ENCODE peak calls at places on chromosomes 7 and 10, in five cellular contexts. R is HCT116, V is K562, P is HepG2, I is GM12878. Z is an unnamed sample.

GRCh38 chr7:81161459-81162075 is 242.7 kb upstream of the SEMA3C start:
- DNase-seq in R (peak; percentile 75), V (peak; percentile 40), P (peak; percentile 65), I (no peak), Z (peak; percentile 50)

GRCh38 chr10:33536508-33536907 is 202.0 kb upstream of the NRP1 start:
- DNase-seq in R (no peak), V (no peak), P (no peak), I (no peak), Z (no peak)

GRCh38 chr10:31028076-31028475 is 3.6 kb downstream of the ZNF438 start:
- DNase-seq in R (no peak), V (no peak), P (no peak), I (no peak), Z (no peak)

GRCh38 chr7:27689045-27689877 is 26.6 kb upstream of the HIBADH start:
- DNase-seq in R (no peak), V (no peak), P (peak; percentile 35), I (no peak), Z (no peak)

GRCh38 chr7:34187908-34188307 is 282.6 kb downstream of the BMPER start:
- DNase-seq in R (no peak), V (no peak), P (no peak), I (no peak), Z (no peak)

GRCh38 chr7:4185136-4185535 is 497.0 kb upstream of the FOXK1 start:
- DNase-seq in R (no peak), V (no peak), P (no peak), I (no peak), Z (no peak)

GRCh38 chr10:104122273-104123107 is 519 bp downstream of the SFR1 start:
- DNase-seq in R (no peak), V (no peak), P (no peak), I (no peak), Z (no peak)

GRCh38 chr10:310976-311639 is 175.9 kb downstream of the ZMYND11 start:
- DNase-seq in R (no peak), V (no peak), P (no peak), I (no peak), Z (no peak)

GRCh38 chr10:59968705-59969104 is 62.3 kb upstream of the CCDC6 start:
- DNase-seq in R (no peak), V (no peak), P (no peak), I (no peak), Z (no peak)

GRCh38 chr7:32680259-32681173 is 185.2 kb downstream of the AVL9 start:
- DNase-seq in R (no peak), V (no peak), P (no peak), I (no peak), Z (no peak)

GRCh38 chr10:17077251-17077904 is 52.2 kb downstream of the CUBN start:
- DNase-seq in R (no peak), V (no peak), P (no peak), I (no peak), Z (no peak)

DNA sequence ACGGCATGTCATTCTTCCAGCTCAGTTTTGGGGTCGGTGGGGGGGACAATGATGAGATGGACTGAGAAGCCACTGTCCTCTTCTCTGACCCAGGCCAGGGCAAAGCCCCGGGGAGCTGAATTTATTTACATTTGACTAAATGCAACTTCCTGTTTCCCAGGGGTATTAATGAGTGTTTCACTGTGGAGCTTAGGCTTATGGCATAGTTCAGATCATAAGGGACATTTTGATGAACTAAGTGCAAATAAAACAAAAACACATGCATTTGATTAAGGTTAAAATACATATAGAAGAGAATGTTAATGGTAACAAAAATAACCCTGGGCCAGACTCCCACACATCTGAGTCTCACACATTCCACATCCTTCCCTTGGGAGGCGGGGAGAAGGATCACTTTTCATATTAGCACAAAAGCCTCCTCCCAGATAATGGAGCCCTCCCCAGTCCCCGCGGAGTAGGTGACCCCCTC is 320.6 kb downstream of the FRMD4A start:
- DNase-seq in R (no peak), V (no peak), P (no peak), I (no peak), Z (no peak)
- H3K4me3 ChIP-seq in R (no peak overlapping the region), V (no peak overlapping the region), P (no peak overlapping the region), I (no peak overlapping the region), Z (no peak overlapping the region)

GRCh38 chr10:71025535-71025934 is 137.2 kb upstream of the PCBD1 start:
- DNase-seq in R (no peak), V (peak; percentile 29), P (no peak), I (no peak), Z (no peak)
- TF ChIP-seq REST in R (no peak), V (no peak), P (no peak), I (no peak), Z (no peak)

GRCh38 chr10:18144928-18145327 is 4.7 kb downstream of the CACNB2 start:
- DNase-seq in R (no peak), V (no peak), P (no peak), I (no peak), Z (no peak)

GRCh38 chr10:18140149-18140956 is at the start of gene CACNB2:
- DNase-seq in R (no peak), V (no peak), P (peak; percentile 10), I (no peak), Z (no peak)

GRCh38 chr10:18137111-18137510 is 3.1 kb upstream of the CACNB2 start:
- DNase-seq in R (no peak), V (no peak), P (no peak), I (no peak), Z (no peak)

GRCh38 chr10:18142151-18142550 is 1.9 kb downstream of the CACNB2 start:
- DNase-seq in R (no peak), V (no peak), P (no peak), I (no peak), Z (no peak)

DNA sequence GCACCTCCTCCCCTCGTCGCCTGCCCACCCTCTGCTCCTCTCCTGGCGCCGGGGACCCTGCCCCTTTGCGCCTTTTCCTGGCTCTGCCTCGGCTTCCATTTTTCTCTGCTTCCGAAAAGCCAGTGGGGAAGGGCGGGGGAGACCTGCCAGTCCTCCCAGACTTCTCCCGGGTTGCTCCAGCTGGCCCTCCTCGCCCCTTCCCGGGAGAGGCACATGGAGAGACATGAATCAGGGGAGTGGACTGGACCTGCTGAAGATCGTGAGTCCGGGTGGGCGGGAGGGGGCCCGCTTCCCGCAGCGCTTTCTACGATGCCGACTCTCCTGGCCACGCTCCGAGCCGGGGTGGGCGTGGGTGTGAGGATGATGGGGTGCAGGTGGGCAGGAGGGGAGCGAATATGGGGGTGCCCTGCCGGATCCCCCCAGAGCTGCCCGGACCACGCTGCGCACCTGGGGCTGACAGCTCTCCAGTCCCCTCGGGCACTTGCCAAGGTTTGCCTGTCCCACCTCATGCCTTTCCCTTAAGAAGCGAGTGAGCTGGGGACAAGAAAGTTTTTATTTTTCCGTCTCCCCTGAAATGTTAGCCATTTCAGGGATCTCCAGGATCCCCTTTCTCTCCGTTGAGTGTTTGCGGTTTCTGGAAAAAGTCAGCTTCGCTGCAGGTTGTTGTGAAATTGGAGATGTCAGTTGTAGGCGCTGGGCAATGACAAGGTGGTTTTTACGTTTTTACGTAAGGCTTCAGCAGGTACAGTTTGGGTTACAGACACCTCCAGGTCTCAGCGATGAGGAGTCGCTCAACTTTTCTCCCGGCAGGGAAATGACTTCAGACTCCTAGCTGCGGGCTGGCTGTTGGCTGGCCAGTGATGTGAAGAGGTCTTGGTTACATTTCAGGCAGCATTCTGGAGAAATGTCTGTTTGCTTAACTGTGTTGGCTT is 999 bp downstream of the CACNB2 start:
- DNase-seq in R (no peak), V (no peak), P (no peak), I (no peak), Z (no peak)
- TF ChIP-seq POLR2AphosphoS5 in R (no peak), V (no peak), P (no peak), I (no peak), Z (no peak)

DNA sequence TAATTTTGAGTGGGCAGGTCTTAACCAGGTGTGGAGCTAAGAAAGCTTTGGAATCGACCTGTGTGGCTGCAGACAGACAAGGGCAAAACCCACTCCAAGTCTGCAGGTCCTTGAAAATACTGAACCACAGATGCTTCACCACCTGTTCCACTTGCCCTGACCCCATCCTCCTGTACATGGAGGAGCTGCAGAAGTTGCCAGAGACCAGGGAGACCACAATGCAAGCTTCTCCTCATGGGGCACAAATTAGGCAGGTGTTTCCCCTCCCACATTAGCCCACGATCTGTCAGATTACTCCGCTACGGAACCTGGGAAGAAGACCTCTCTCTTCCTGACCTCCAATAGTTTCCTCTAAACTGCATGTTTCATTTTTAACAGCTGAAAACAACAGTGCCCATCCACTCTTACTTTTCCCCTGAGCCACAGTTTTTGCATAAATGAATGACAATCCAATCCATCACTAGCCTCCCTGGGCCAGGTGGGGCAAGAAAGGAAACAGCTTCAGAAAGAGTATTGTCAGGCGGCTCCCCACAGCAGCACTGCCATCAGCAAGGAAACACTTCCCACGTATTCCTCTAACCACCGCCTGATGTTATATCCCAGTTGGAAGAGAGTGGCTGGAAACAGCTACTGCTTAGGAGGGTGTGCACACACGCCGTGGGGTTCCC is 141.6 kb downstream of the PRKAG2 start:
- DNase-seq in R (no peak), V (no peak), P (no peak), I (no peak), Z (no peak)
- H3K4me3 ChIP-seq in R (no peak overlapping the region), V (no peak overlapping the region), P (no peak overlapping the region), I (no peak overlapping the region), Z (no peak overlapping the region)

GRCh38 chr7:134478707-134479106 is 19.8 kb upstream of the AKR1B1 start:
- DNase-seq in R (no peak), V (no peak), P (no peak), I (no peak), Z (no peak)

GRCh38 chr7:134474902-134475301 is 16.0 kb upstream of the AKR1B1 start:
- DNase-seq in R (no peak), V (no peak), P (no peak), I (no peak), Z (no peak)

GRCh38 chr7:134473861-134474291 is 15.0 kb upstream of the AKR1B1 start:
- DNase-seq in R (no peak), V (no peak), P (no peak), I (no peak), Z (no peak)

GRCh38 chr7:134477954-134478353 is 19.1 kb upstream of the AKR1B1 start:
- DNase-seq in R (no peak), V (no peak), P (no peak), I (no peak), Z (no peak)

GRCh38 chr7:134476044-134476443 is 17.1 kb upstream of the AKR1B1 start:
- DNase-seq in R (no peak), V (no peak), P (no peak), I (no peak), Z (no peak)
- TF ChIP-seq REST in R (no peak), V (no peak), P (no peak), I (no peak), Z (no peak)